ENCODE peak calls at places on chromosomes 1 and 21, in seven cellular contexts. O is heart left ventricle, D is transverse colon, K is Peyer's patch, J is A549, V is body of pancreas, R is HCT116. Z is an unnamed sample.

GRCh38 chr21:38182370-38182985 is 74.3 kb upstream of the KCNJ15 start:
- DNase-seq in O (no peak), R (no peak), D (no peak), V (no peak), J (no peak), K (no peak), Z (no peak)

GRCh38 chr1:157880621-157881020 is 39.0 kb upstream of the CD5L start:
- DNase-seq in J (no peak), D (no peak), O (no peak), K (no peak), R (no peak), V (no peak), Z (no peak)

GRCh38 chr1:166479052-166479631 is 312.3 kb upstream of the FAM78B start:
- DNase-seq in K (peak; percentile 62), J (no peak), R (peak; percentile 21), O (peak; percentile 25), D (peak; percentile 61), V (peak; percentile 55), Z (peak; percentile 57)

GRCh38 chr1:220818421-220819173 is 31.9 kb downstream of the MTARC1 start:
- DNase-seq in J (no peak), K (no peak), D (peak; percentile 49), R (no peak), V (peak; percentile 37), O (no peak), Z (no peak)

GRCh38 chr1:236502579-236502971 is 21.2 kb upstream of the LGALS8 start:
- DNase-seq in D (no peak), J (no peak), K (no peak), O (no peak), R (no peak), V (no peak), Z (no peak)

GRCh38 chr1:86965012-86965826 is 50.8 kb downstream of the HS2ST1 start:
- DNase-seq in O (no peak), V (no peak), K (no peak), R (peak; percentile 23), J (peak; percentile 5), D (no peak), Z (no peak)

GRCh38 chr1:81550753-81551152 is 250.0 kb upstream of the ADGRL2 start:
- DNase-seq in O (no peak), V (no peak), K (no peak), D (no peak), R (peak; percentile 19), J (no peak), Z (no peak)

GRCh38 chr1:160078392-160079195 is 2.7 kb upstream of the KCNJ9 start:
- DNase-seq in R (peak; percentile 23), V (no peak), J (peak; percentile 51), K (peak; percentile 30), D (peak; percentile 62), O (no peak), Z (peak; percentile 57)

GRCh38 chr1:161719325-161719611 is 2.1 kb upstream of the FCRLB start:
- DNase-seq in V (no peak), D (no peak), O (no peak), R (no peak), K (no peak), J (no peak), Z (no peak)

GRCh38 chr1:197763307-197763706 is 12.0 kb downstream of the DENND1B start:
- DNase-seq in K (no peak), J (no peak), O (no peak), D (no peak), R (no peak), V (no peak), Z (no peak)

GRCh38 chr1:94544706-94545490 is 3.3 kb upstream of the F3 start:
- DNase-seq in D (no peak), K (no peak), R (no peak), J (no peak), V (no peak), O (no peak), Z (no peak)

GRCh38 chr1:38235705-38236104 is 189.1 kb upstream of the POU3F1 start:
- DNase-seq in O (no peak), D (no peak), V (no peak), K (no peak), R (no peak), J (no peak), Z (no peak)

GRCh38 chr1:109282497-109282951 is 421 bp downstream of the PSRC1 start:
- DNase-seq in O (no peak), D (no peak), R (no peak), K (no peak), J (peak; percentile 19), V (no peak), Z (no peak)

GRCh38 chr1:196608401-196609113 is at the start of gene KCNT2:
- DNase-seq in O (peak; percentile 56), V (peak; percentile 27), R (no peak), J (peak; percentile 21), D (peak; percentile 31), K (no peak), Z (peak; percentile 91)

GRCh38 chr1:155177192-155177917 is 3.7 kb downstream of the TRIM46 start:
- DNase-seq in D (no peak), R (no peak), O (peak; percentile 13), J (no peak), K (no peak), V (peak; percentile 73), Z (no peak)

DNA sequence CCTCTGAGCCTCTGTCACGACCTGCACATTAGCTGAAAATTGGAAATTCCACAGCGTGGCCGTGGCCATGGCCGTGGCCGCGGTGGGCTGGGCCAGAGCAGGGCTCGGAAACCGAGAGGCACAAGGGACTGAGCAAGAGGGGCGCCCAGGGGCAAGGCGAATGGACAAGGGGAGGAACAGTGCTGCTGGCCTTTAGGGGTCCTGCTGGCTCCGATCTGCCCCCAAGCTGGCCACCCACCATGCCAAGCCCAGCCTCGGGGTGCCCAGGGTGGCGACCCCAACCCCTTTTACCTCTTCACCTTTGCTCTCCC is 75.0 kb downstream of the TAS1R2 start:
- DNase-seq in K (no peak), O (no peak), D (no peak), J (no peak), V (no peak), R (no peak), Z (no peak)
- H3K4me3 ChIP-seq in K (no peak overlapping the region), O (no peak overlapping the region), D (no peak overlapping the region), J (no peak overlapping the region), V (no peak overlapping the region), R (no peak overlapping the region), Z (no peak overlapping the region)

GRCh38 chr21:39313042-39313456 is 383 bp downstream of the BRWD1 start:
- DNase-seq in D (peak; percentile 44), V (peak; percentile 41), K (peak; percentile 28), O (peak; percentile 40), R (no peak), J (peak; percentile 10), Z (peak; percentile 61)

GRCh38 chr21:39314155-39315027 is 959 bp upstream of the BRWD1 start:
- DNase-seq in D (peak; percentile 50), O (peak; percentile 61), K (peak; percentile 48), R (no peak), V (peak; percentile 40), J (peak; percentile 10), Z (no peak)

GRCh38 chr21:39313457-39314154 is at the start of gene BRWD1:
- DNase-seq in V (peak; percentile 81), O (peak; percentile 89), R (peak; percentile 58), D (peak; percentile 80), K (peak; percentile 77), J (peak; percentile 40), Z (peak; percentile 83)

GRCh38 chr21:39311164-39311563 is 2.3 kb downstream of the BRWD1 start:
- DNase-seq in O (no peak), D (no peak), K (no peak), J (no peak), R (no peak), V (no peak), Z (no peak)

GRCh38 chr21:39312112-39313041 is 1.1 kb downstream of the BRWD1 start:
- DNase-seq in K (peak; percentile 92), R (peak; percentile 77), V (peak; percentile 91), D (peak; percentile 95), J (peak; percentile 92), O (peak; percentile 94), Z (peak; percentile 95)
- TF ChIP-seq POLR2A in K (no peak), R (no peak), V (no peak), D (peak; percentile 11), J (no peak), O (no peak), Z (no peak)

GRCh38 chr1:42085596-42085995 is 67.6 kb upstream of the GUCA2B start:
- DNase-seq in O (no peak), K (no peak), R (no peak), D (no peak), J (no peak), V (no peak), Z (no peak)

DNA sequence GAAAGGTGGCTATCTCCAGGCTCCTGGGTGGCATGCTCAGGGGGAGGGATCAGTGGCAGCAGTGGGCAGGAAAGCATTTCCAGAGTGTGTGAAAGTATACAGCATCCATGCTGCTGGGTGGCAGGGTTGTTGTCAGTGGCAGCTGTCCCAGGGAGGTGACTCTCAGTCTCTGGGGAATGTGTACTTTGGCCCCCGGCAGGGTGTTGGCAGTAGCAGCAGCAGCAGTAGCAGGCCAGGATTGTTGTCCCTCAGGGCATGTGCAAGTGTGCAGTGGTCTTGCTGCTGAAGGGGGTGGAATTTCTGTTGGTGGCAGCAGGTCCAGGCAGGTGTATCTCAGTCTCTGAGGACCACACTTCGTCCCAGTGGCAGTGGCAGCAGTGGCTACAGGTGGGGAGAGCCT is 71.7 kb upstream of the GUCA2B start:
- DNase-seq in D (peak; percentile 75), R (no peak), J (no peak), O (no peak), V (peak; percentile 89), K (no peak), Z (peak; percentile 90)
- TF ChIP-seq CTCF in D (no peak), R (no peak), J (no peak), O (no peak), V (no peak), K (no peak), Z (no peak)

GRCh38 chr1:89873757-89874156 is 52.9 kb downstream of the LRRC8D start:
- DNase-seq in J (no peak), K (no peak), V (no peak), R (no peak), O (no peak), D (no peak), Z (no peak)
- H3K4me3 ChIP-seq in J (no peak overlapping the region), K (no peak overlapping the region), V (no peak overlapping the region), R (no peak overlapping the region), O (no peak overlapping the region), D (no peak overlapping the region), Z (no peak overlapping the region)

DNA sequence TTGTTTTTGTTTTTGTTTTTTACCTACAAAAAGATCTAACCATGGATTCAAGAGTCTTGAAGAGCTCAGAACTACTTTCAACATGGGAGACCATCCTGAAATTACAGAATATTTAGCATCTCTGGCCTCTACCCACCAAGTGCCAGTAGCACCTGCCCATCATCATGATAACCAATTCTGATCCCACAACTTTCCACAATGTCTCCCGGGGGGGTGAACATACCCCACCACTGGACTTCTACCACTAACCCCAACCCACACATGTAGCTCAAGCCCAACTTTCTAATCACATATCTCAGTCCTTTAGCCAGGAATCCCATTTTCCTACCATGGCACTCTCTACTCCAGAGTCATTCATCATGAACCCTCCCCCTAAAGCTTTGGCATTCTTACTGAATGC is 15.7 kb upstream of the IFNAR2 start:
- DNase-seq in D (no peak), V (no peak), R (no peak), K (no peak), O (no peak), J (no peak), Z (no peak)
- TF ChIP-seq POLR2A in D (no peak), V (no peak), R (no peak), K (no peak), O (no peak), J (no peak), Z (no peak)

Z was measured in right lobe of liver.